ENCODE peak calls at places on chromosomes 2 and 18, in nine cellular contexts. One of them, this sample, is unnamed.

GRCh38 chr2:28332696-28333095 is 60.0 kb upstream of the FOSL2 start:
- DNase-seq in adrenal gland: no peak
- DNase-seq in CD4-positive, CD25-positive, alpha-beta regulatory T cell: no peak
- DNase-seq in dermis blood vessel endothelial cell: no peak
- DNase-seq in A549: no peak
- DNase-seq in HepG2: no peak
- DNase-seq in amniotic epithelial cell: no peak
- DNase-seq in left ventricle myocardium superior: no peak
- DNase-seq in KG1: no peak
- DNase-seq in this sample: no peak

GRCh38 chr2:161138429-161138828 is 21.8 kb upstream of the TANK start:
- DNase-seq in HepG2: no peak
- DNase-seq in amniotic epithelial cell: no peak
- DNase-seq in A549: no peak
- DNase-seq in CD4-positive, CD25-positive, alpha-beta regulatory T cell: no peak
- DNase-seq in KG1: no peak
- DNase-seq in dermis blood vessel endothelial cell: peak
- DNase-seq in adrenal gland: no peak
- DNase-seq in left ventricle myocardium superior: no peak
- DNase-seq in this sample: no peak

GRCh38 chr2:21096458-21096857 is 27.3 kb upstream of the TDRD15 start:
- DNase-seq in dermis blood vessel endothelial cell: no peak
- DNase-seq in amniotic epithelial cell: no peak
- DNase-seq in A549: no peak
- DNase-seq in adrenal gland: no peak
- DNase-seq in KG1: no peak
- DNase-seq in HepG2: peak
- DNase-seq in left ventricle myocardium superior: no peak
- DNase-seq in CD4-positive, CD25-positive, alpha-beta regulatory T cell: no peak
- DNase-seq in this sample: no peak

GRCh38 chr2:105653313-105653712 is 91.4 kb upstream of the NCK2 start:
- DNase-seq in HepG2: no peak
- DNase-seq in A549: no peak
- DNase-seq in left ventricle myocardium superior: no peak
- DNase-seq in CD4-positive, CD25-positive, alpha-beta regulatory T cell: no peak
- DNase-seq in KG1: no peak
- DNase-seq in dermis blood vessel endothelial cell: no peak
- DNase-seq in amniotic epithelial cell: no peak
- DNase-seq in adrenal gland: no peak
- DNase-seq in this sample: no peak

GRCh38 chr2:223909048-223909741 is 35.9 kb downstream of the WDFY1 start:
- DNase-seq in left ventricle myocardium superior: no peak
- DNase-seq in A549: peak
- DNase-seq in dermis blood vessel endothelial cell: peak
- DNase-seq in adrenal gland: no peak
- DNase-seq in CD4-positive, CD25-positive, alpha-beta regulatory T cell: no peak
- DNase-seq in HepG2: peak
- DNase-seq in amniotic epithelial cell: no peak
- DNase-seq in KG1: no peak
- DNase-seq in this sample: no peak

GRCh38 chr2:108169982-108170625 is 69.7 kb upstream of the SULT1C3 start:
- DNase-seq in KG1: no peak
- DNase-seq in A549: peak
- DNase-seq in left ventricle myocardium superior: no peak
- DNase-seq in HepG2: peak
- DNase-seq in adrenal gland: no peak
- DNase-seq in amniotic epithelial cell: peak
- DNase-seq in CD4-positive, CD25-positive, alpha-beta regulatory T cell: no peak
- DNase-seq in dermis blood vessel endothelial cell: peak
- DNase-seq in this sample: no peak

GRCh38 chr2:179049546-179050311 is at the start of gene CCDC141:
- DNase-seq in A549: no peak
- DNase-seq in amniotic epithelial cell: no peak
- DNase-seq in dermis blood vessel endothelial cell: no peak
- DNase-seq in HepG2: peak
- DNase-seq in adrenal gland: peak
- DNase-seq in left ventricle myocardium superior: peak
- DNase-seq in KG1: peak
- DNase-seq in CD4-positive, CD25-positive, alpha-beta regulatory T cell: peak
- DNase-seq in this sample: no peak

GRCh38 chr2:233329489-233330135 is 22.0 kb downstream of the SAG start:
- DNase-seq in HepG2: no peak
- DNase-seq in CD4-positive, CD25-positive, alpha-beta regulatory T cell: no peak
- DNase-seq in KG1: no peak
- DNase-seq in amniotic epithelial cell: peak
- DNase-seq in dermis blood vessel endothelial cell: peak
- DNase-seq in A549: no peak
- DNase-seq in left ventricle myocardium superior: no peak
- DNase-seq in adrenal gland: no peak
- DNase-seq in this sample: no peak

GRCh38 chr2:193894090-193894489 is 1699.4 kb upstream of the TMEFF2 start:
- DNase-seq in HepG2: no peak
- DNase-seq in left ventricle myocardium superior: no peak
- DNase-seq in amniotic epithelial cell: peak
- DNase-seq in adrenal gland: no peak
- DNase-seq in CD4-positive, CD25-positive, alpha-beta regulatory T cell: no peak
- DNase-seq in dermis blood vessel endothelial cell: no peak
- DNase-seq in A549: no peak
- DNase-seq in KG1: no peak
- DNase-seq in this sample: no peak

GRCh38 chr18:23265691-23266399 is 130.6 kb downstream of the CABLES1 start:
- DNase-seq in dermis blood vessel endothelial cell: no peak
- DNase-seq in left ventricle myocardium superior: no peak
- DNase-seq in CD4-positive, CD25-positive, alpha-beta regulatory T cell: no peak
- DNase-seq in adrenal gland: no peak
- DNase-seq in HepG2: no peak
- DNase-seq in amniotic epithelial cell: no peak
- DNase-seq in A549: no peak
- DNase-seq in KG1: no peak
- DNase-seq in this sample: no peak

GRCh38 chr2:96952976-96953610 is 33.3 kb downstream of the FAM178B start:
- DNase-seq in CD4-positive, CD25-positive, alpha-beta regulatory T cell: no peak
- DNase-seq in A549: no peak
- DNase-seq in HepG2: no peak
- DNase-seq in adrenal gland: peak
- DNase-seq in amniotic epithelial cell: peak
- DNase-seq in KG1: no peak
- DNase-seq in left ventricle myocardium superior: peak
- DNase-seq in dermis blood vessel endothelial cell: no peak
- DNase-seq in this sample: no peak

GRCh38 chr2:239688840-239689239 is 288.0 kb upstream of the HDAC4 start:
- DNase-seq in amniotic epithelial cell: no peak
- DNase-seq in A549: no peak
- DNase-seq in KG1: no peak
- DNase-seq in CD4-positive, CD25-positive, alpha-beta regulatory T cell: no peak
- DNase-seq in dermis blood vessel endothelial cell: no peak
- DNase-seq in left ventricle myocardium superior: no peak
- DNase-seq in adrenal gland: no peak
- DNase-seq in HepG2: no peak
- DNase-seq in this sample: no peak

GRCh38 chr2:185628985-185629384 is 109.6 kb upstream of the FSIP2 start:
- DNase-seq in left ventricle myocardium superior: no peak
- DNase-seq in amniotic epithelial cell: peak
- DNase-seq in HepG2: peak
- DNase-seq in KG1: no peak
- DNase-seq in dermis blood vessel endothelial cell: no peak
- DNase-seq in adrenal gland: peak
- DNase-seq in A549: peak
- DNase-seq in CD4-positive, CD25-positive, alpha-beta regulatory T cell: no peak
- DNase-seq in this sample: no peak

GRCh38 chr2:9333591-9334171 is 89.6 kb downstream of the ITGB1BP1 start:
- DNase-seq in left ventricle myocardium superior: peak
- DNase-seq in CD4-positive, CD25-positive, alpha-beta regulatory T cell: no peak
- DNase-seq in adrenal gland: peak
- DNase-seq in KG1: no peak
- DNase-seq in amniotic epithelial cell: peak
- DNase-seq in HepG2: peak
- DNase-seq in A549: peak
- DNase-seq in dermis blood vessel endothelial cell: peak
- DNase-seq in this sample: no peak

GRCh38 chr2:172736419-172737174 is 952 bp downstream of the RAPGEF4 start:
- DNase-seq in HepG2: no peak
- DNase-seq in amniotic epithelial cell: no peak
- DNase-seq in A549: no peak
- DNase-seq in dermis blood vessel endothelial cell: peak
- DNase-seq in CD4-positive, CD25-positive, alpha-beta regulatory T cell: no peak
- DNase-seq in KG1: no peak
- DNase-seq in adrenal gland: no peak
- DNase-seq in left ventricle myocardium superior: no peak
- DNase-seq in this sample: no peak

GRCh38 chr2:120465989-120466703 is 120.2 kb downstream of the INHBB start:
- DNase-seq in A549: no peak
- DNase-seq in KG1: no peak
- DNase-seq in dermis blood vessel endothelial cell: peak
- DNase-seq in amniotic epithelial cell: peak
- DNase-seq in adrenal gland: no peak
- DNase-seq in left ventricle myocardium superior: no peak
- DNase-seq in HepG2: peak
- DNase-seq in CD4-positive, CD25-positive, alpha-beta regulatory T cell: no peak
- DNase-seq in this sample: no peak

GRCh38 chr2:112700004-112700667 is 20.7 kb upstream of the NT5DC4 start:
- DNase-seq in HepG2: no peak
- DNase-seq in dermis blood vessel endothelial cell: no peak
- DNase-seq in KG1: peak
- DNase-seq in left ventricle myocardium superior: no peak
- DNase-seq in A549: no peak
- DNase-seq in CD4-positive, CD25-positive, alpha-beta regulatory T cell: no peak
- DNase-seq in adrenal gland: no peak
- DNase-seq in amniotic epithelial cell: peak
- DNase-seq in this sample: no peak

GRCh38 chr2:157231476-157231875 is 26.0 kb upstream of the GALNT5 start:
- DNase-seq in A549: no peak
- DNase-seq in left ventricle myocardium superior: no peak
- DNase-seq in HepG2: no peak
- DNase-seq in KG1: no peak
- DNase-seq in amniotic epithelial cell: peak
- DNase-seq in CD4-positive, CD25-positive, alpha-beta regulatory T cell: no peak
- DNase-seq in adrenal gland: no peak
- DNase-seq in dermis blood vessel endothelial cell: no peak
- DNase-seq in this sample: no peak

GRCh38 chr18:23586249-23587196 is at the start of gene NPC1:
- DNase-seq in adrenal gland: peak
- DNase-seq in HepG2: peak
- DNase-seq in KG1: peak
- DNase-seq in CD4-positive, CD25-positive, alpha-beta regulatory T cell: peak
- DNase-seq in A549: peak
- DNase-seq in amniotic epithelial cell: peak
- DNase-seq in left ventricle myocardium superior: peak
- DNase-seq in dermis blood vessel endothelial cell: peak
- DNase-seq in this sample: peak

GRCh38 chr2:172561270-172561669 is 5.4 kb downstream of the PDK1 start:
- DNase-seq in HepG2: no peak
- DNase-seq in dermis blood vessel endothelial cell: no peak
- DNase-seq in CD4-positive, CD25-positive, alpha-beta regulatory T cell: no peak
- DNase-seq in A549: no peak
- DNase-seq in amniotic epithelial cell: peak
- DNase-seq in adrenal gland: no peak
- DNase-seq in KG1: no peak
- DNase-seq in left ventricle myocardium superior: no peak
- DNase-seq in this sample: no peak

GRCh38 chr18:7856733-7857132 is 289.6 kb downstream of the PTPRM start:
- DNase-seq in HepG2: peak
- DNase-seq in CD4-positive, CD25-positive, alpha-beta regulatory T cell: no peak
- DNase-seq in left ventricle myocardium superior: no peak
- DNase-seq in adrenal gland: no peak
- DNase-seq in dermis blood vessel endothelial cell: no peak
- DNase-seq in A549: peak
- DNase-seq in amniotic epithelial cell: peak
- DNase-seq in KG1: no peak
- DNase-seq in this sample: no peak

GRCh38 chr2:118032169-118033013 is 18.5 kb upstream of the CCDC93 start:
- DNase-seq in left ventricle myocardium superior: no peak
- DNase-seq in amniotic epithelial cell: peak
- DNase-seq in A549: peak
- DNase-seq in CD4-positive, CD25-positive, alpha-beta regulatory T cell: peak
- DNase-seq in adrenal gland: peak
- DNase-seq in KG1: peak
- DNase-seq in HepG2: peak
- DNase-seq in dermis blood vessel endothelial cell: peak
- DNase-seq in this sample: no peak

GRCh38 chr2:25606892-25607291 is 66.5 kb downstream of the DTNB start:
- DNase-seq in CD4-positive, CD25-positive, alpha-beta regulatory T cell: peak
- DNase-seq in dermis blood vessel endothelial cell: peak
- DNase-seq in HepG2: peak
- DNase-seq in A549: peak
- DNase-seq in left ventricle myocardium superior: no peak
- DNase-seq in amniotic epithelial cell: peak
- DNase-seq in KG1: peak
- DNase-seq in adrenal gland: no peak
- DNase-seq in this sample: no peak

GRCh38 chr2:165471349-165471975 is 2.0 kb downstream of the CSRNP3 start:
- DNase-seq in A549: no peak
- DNase-seq in amniotic epithelial cell: no peak
- DNase-seq in left ventricle myocardium superior: no peak
- DNase-seq in HepG2: no peak
- DNase-seq in CD4-positive, CD25-positive, alpha-beta regulatory T cell: no peak
- DNase-seq in dermis blood vessel endothelial cell: no peak
- DNase-seq in KG1: no peak
- DNase-seq in adrenal gland: no peak
- DNase-seq in this sample: no peak

GRCh38 chr18:76098728-76099514 is 396.1 kb downstream of the ZNF516 start:
- DNase-seq in left ventricle myocardium superior: no peak
- DNase-seq in A549: no peak
- DNase-seq in adrenal gland: no peak
- DNase-seq in KG1: no peak
- DNase-seq in HepG2: no peak
- DNase-seq in CD4-positive, CD25-positive, alpha-beta regulatory T cell: no peak
- DNase-seq in dermis blood vessel endothelial cell: no peak
- DNase-seq in amniotic epithelial cell: no peak
- DNase-seq in this sample: no peak